ENCODE peak calls at places on chromosomes 13 and 19, in five cellular contexts. T is K562, I is HepG2, X is SK-N-SH, W is GM12878. V is an unnamed sample.

GRCh38 chr13:45356966-45357689 is 16.1 kb upstream of the TPT1 start:
- DNase-seq in T (no peak), I (no peak), X (no peak), W (no peak), V (no peak)

GRCh38 chr13:113935523-113935922 is 38.4 kb downstream of the C13orf46 start:
- DNase-seq in T (no peak), I (no peak), X (peak), W (no peak), V (no peak)

GRCh38 chr19:3163230-3163886 is 15.2 kb upstream of the S1PR4 start:
- DNase-seq in T (peak), I (peak), X (peak), W (no peak), V (peak)

GRCh38 chr13:53788286-53788685 is 759.7 kb downstream of the OLFM4 start:
- DNase-seq in T (no peak), I (no peak), X (no peak), W (no peak), V (no peak)

GRCh38 chr19:49315111-49315510 is 9.9 kb downstream of the SLC6A16 start:
- DNase-seq in T (no peak), I (no peak), X (no peak), W (no peak), V (no peak)

GRCh38 chr13:43431279-43431678 is 355.5 kb downstream of the ENOX1 start:
- DNase-seq in T (no peak), I (no peak), X (no peak), W (no peak), V (no peak)

GRCh38 chr19:43605875-43606568 is 5.9 kb upstream of the SRRM5 start:
- DNase-seq in T (no peak), I (no peak), X (no peak), W (no peak), V (no peak)

GRCh38 chr13:24742294-24742693 is 21.7 kb upstream of the RNF17 start:
- DNase-seq in T (no peak), I (no peak), X (no peak), W (no peak), V (no peak)

GRCh38 chr19:44367024-44367423 is 10.5 kb upstream of the ZNF112 start:
- DNase-seq in T (no peak), I (no peak), X (no peak), W (no peak), V (no peak)

GRCh38 chr19:36008336-36008978 is at the start of gene SYNE4:
- DNase-seq in T (no peak), I (peak), X (no peak), W (no peak), V (no peak)

GRCh38 chr19:48568345-48568886 is 16.4 kb downstream of the SULT2B1 start:
- DNase-seq in T (peak), I (peak), X (peak), W (no peak), V (no peak)

GRCh38 chr13:20101467-20102316 is 59.2 kb downstream of the GJA3 start:
- DNase-seq in T (no peak), I (no peak), X (no peak), W (no peak), V (no peak)

GRCh38 chr13:94157705-94158218 is 321.7 kb downstream of the DCT start:
- DNase-seq in T (no peak), I (no peak), X (no peak), W (no peak), V (no peak)

GRCh38 chr19:6056801-6057650 is 53.3 kb downstream of the RFX2 start:
- DNase-seq in T (no peak), I (peak), X (no peak), W (no peak), V (no peak)

GRCh38 chr13:51587372-51587771 is 3.1 kb downstream of the WDFY2 start:
- DNase-seq in T (no peak), I (peak), X (no peak), W (no peak), V (no peak)
- TF ChIP-seq FOXM1 in T (no peak), I (no peak), X (no peak), W (no peak), V (no peak)

GRCh38 chr13:23025848-23026608 is 154.8 kb upstream of the SGCG start:
- DNase-seq in T (no peak), I (no peak), X (no peak), W (no peak), V (no peak)

GRCh38 chr13:23020246-23020843 is 160.4 kb upstream of the SGCG start:
- DNase-seq in T (peak), I (peak), X (peak), W (peak), V (peak)

GRCh38 chr13:23018143-23018542 is 162.6 kb upstream of the SGCG start:
- DNase-seq in T (no peak), I (no peak), X (no peak), W (no peak), V (no peak)

GRCh38 chr13:23021921-23022320 is 158.9 kb upstream of the SGCG start:
- DNase-seq in T (no peak), I (no peak), X (no peak), W (no peak), V (no peak)

GRCh38 chr13:23022667-23023066 is 158.1 kb upstream of the SGCG start:
- DNase-seq in T (no peak), I (no peak), X (no peak), W (no peak), V (no peak)
- TF ChIP-seq FOXM1 in T (no peak), I (no peak), X (no peak), W (no peak), V (no peak)

DNA sequence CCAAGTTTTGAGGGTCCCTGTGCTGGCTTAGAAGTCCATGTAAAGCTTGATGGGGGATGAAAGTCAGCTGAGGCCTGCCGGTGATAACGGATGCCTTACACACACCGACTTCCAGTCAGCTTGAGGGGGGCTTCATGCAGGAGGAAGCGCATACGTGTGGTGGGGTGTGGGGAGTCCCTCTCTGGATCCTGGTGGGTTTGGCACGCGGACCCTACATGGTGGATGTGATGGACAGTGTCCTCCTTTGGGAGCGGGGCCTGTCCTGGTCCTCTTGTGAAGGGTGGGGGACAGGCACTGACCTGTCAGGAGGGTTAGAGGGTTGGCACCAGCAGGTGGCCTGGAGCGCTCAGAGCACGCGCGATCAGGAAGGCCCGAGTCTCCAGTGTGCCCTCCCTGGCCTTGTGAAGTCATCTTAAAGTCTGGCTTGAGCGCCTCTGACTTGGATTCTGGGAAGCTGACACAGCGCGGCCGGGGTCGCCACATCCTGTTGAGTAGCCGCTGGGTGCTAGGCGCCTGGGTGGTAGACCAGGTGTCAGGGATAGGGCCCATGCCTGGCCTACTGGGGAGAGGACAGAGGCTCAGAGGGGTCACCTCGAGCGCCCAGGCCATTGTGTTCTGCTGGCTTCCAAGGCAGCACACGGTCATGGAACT is 2.9 kb downstream of the DAZAP1 start:
- DNase-seq in T (no peak), I (no peak), X (no peak), W (no peak), V (no peak)
- TF ChIP-seq FOXM1 in T (no peak), I (no peak), X (no peak), W (no peak), V (no peak)

GRCh38 chr13:97359181-97360057 is 74.5 kb upstream of the RAP2A start:
- DNase-seq in T (peak), I (peak), X (peak), W (no peak), V (peak)
- TF ChIP-seq FOXM1 in T (no peak), I (no peak), X (no peak), W (no peak), V (no peak)